ENCODE peak calls at places on chromosomes 6 and 20, in four cellular contexts. X is CD8-positive, alpha-beta T cell; A is transverse colon; Y is H9. V is an unnamed sample.

GRCh38 chr6:3868544-3868943 is 19.4 kb downstream of the FAM50B start:
- DNase-seq in X (no peak), A (no peak), Y (no peak), V (no peak)

GRCh38 chr6:3929281-3929798 is 80.2 kb downstream of the FAM50B start:
- DNase-seq in X (no peak), A (no peak), Y (no peak), V (no peak)

GRCh38 chr6:63690210-63690609 is 54.6 kb downstream of the PHF3 start:
- DNase-seq in X (no peak), A (no peak), Y (no peak), V (no peak)

GRCh38 chr6:134049586-134049985 is 2.8 kb downstream of the SLC2A12 start:
- DNase-seq in X (no peak), A (no peak), Y (no peak), V (no peak)

GRCh38 chr6:157571995-157572394 is 191.0 kb downstream of the ZDHHC14 start:
- DNase-seq in X (no peak), A (no peak), Y (no peak), V (no peak)

GRCh38 chr20:25344634-25345033 is 46.0 kb downstream of the ABHD12 start:
- DNase-seq in X (no peak), A (no peak), Y (no peak), V (no peak)

GRCh38 chr6:135651964-135652755 is 154.6 kb upstream of the AHI1 start:
- DNase-seq in X (no peak), A (no peak), Y (peak), V (no peak)

GRCh38 chr6:106192824-106193223 is 106.7 kb downstream of the PRDM1 start:
- DNase-seq in X (no peak), A (no peak), Y (no peak), V (no peak)

GRCh38 chr6:95572098-95572497 is 5.2 kb upstream of the MANEA start:
- DNase-seq in X (no peak), A (no peak), Y (no peak), V (no peak)

GRCh38 chr20:21096321-21097043 is 9.7 kb downstream of the LINC00237 start:
- DNase-seq in X (no peak), A (no peak), Y (peak), V (no peak)

GRCh38 chr6:146997062-146997461 is 207.2 kb upstream of the STXBP5 start:
- DNase-seq in X (no peak), A (no peak), Y (no peak), V (no peak)

GRCh38 chr20:60138263-60139127 is 180.3 kb downstream of the CDH26 start:
- DNase-seq in X (no peak), A (peak), Y (no peak), V (peak)

GRCh38 chr6:21486115-21486514 is 107.4 kb upstream of the SOX4 start:
- DNase-seq in X (no peak), A (no peak), Y (no peak), V (no peak)

GRCh38 chr20:51411867-51412266 is 130.7 kb downstream of the NFATC2 start:
- DNase-seq in X (no peak), A (no peak), Y (no peak), V (no peak)

GRCh38 chr20:51410586-51411325 is 131.8 kb downstream of the NFATC2 start:
- DNase-seq in X (no peak), A (no peak), Y (no peak), V (no peak)

GRCh38 chr20:51413753-51414323 is 128.7 kb downstream of the NFATC2 start:
- DNase-seq in X (no peak), A (no peak), Y (no peak), V (no peak)

GRCh38 chr20:51412333-51412761 is 130.2 kb downstream of the NFATC2 start:
- DNase-seq in X (no peak), A (no peak), Y (no peak), V (peak)

GRCh38 chr20:51412991-51413471 is 129.5 kb downstream of the NFATC2 start:
- DNase-seq in X (no peak), A (no peak), Y (no peak), V (peak)
- H3K27ac ChIP-seq in X (no peak), A (peak), Y (no peak), V (peak)

GRCh38 chr20:37756234-37756633 is 62.4 kb downstream of the CTNNBL1 start:
- DNase-seq in X (no peak), A (no peak), Y (no peak), V (no peak)
- H3K27ac ChIP-seq in X (no peak), A (no peak), Y (no peak), V (no peak)

GRCh38 chr6:14951704-14952103 is 294.2 kb upstream of the JARID2 start:
- DNase-seq in X (no peak), A (no peak), Y (no peak), V (no peak)

GRCh38 chr6:14950970-14951276 is 294.9 kb upstream of the JARID2 start:
- DNase-seq in X (no peak), A (no peak), Y (no peak), V (no peak)

GRCh38 chr6:14950103-14950969 is 295.5 kb upstream of the JARID2 start:
- DNase-seq in X (no peak), A (no peak), Y (no peak), V (no peak)

GRCh38 chr6:14957355-14958059 is 288.4 kb upstream of the JARID2 start:
- DNase-seq in X (no peak), A (no peak), Y (no peak), V (no peak)

DNA sequence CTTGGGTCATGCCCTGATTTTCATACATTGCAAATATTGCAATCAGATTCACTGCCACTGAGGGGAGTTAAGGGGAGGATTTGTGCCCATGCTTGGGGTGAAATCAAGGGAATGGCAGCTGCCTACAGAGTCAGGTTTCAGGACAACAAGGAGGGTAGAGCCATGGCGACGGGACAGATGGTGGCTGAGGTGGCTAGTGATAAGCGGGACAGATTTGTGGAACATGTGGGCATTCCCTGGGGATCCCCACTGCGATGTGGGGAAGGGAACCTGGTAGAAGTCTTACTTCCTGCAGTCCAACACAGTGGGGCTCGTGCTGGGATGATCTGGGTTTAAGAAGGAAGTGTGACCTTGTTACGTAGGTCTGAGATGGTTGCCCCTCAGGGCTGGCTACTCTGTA is 292.1 kb upstream of the JARID2 start:
- DNase-seq in X (no peak), A (no peak), Y (no peak), V (no peak)
- H3K27ac ChIP-seq in X (no peak), A (no peak), Y (no peak), V (no peak)

DNA sequence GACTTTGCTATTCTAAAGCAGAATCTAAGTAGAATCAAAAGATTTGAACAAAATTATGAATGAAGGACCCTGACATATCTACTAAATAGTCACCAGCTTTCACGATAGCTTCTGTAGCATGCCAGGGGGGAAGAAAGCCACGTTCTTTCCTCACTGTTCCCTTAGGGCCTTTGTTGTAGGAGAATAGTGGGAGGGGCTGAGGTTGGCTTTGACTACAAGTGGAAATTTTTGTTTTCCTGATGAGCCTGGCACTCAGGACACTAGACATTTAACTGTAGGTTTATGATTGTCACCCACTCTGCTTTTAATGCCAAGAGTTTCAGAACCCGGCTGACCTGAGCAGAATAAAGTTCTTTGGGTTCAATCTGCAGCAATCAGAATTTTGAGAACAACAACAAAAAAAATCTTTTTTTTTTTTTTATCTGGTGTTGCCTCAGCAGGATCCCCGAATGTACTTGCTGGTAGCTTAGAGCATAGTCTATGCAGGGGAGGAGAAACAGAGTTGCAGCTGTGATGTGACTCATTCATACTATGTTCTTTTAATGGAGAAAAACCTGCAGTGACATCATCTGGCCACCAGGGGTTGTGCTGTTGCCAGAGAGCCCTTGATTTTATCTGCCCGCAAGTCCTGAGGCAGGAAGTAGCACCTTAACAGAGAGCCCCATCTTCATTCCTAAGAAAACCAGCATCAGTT is 38.5 kb downstream of the TPD52L1 start:
- DNase-seq in X (no peak), A (peak), Y (peak), V (peak)
- H3K27ac ChIP-seq in X (no peak), A (no peak), Y (no peak), V (peak)

DNA sequence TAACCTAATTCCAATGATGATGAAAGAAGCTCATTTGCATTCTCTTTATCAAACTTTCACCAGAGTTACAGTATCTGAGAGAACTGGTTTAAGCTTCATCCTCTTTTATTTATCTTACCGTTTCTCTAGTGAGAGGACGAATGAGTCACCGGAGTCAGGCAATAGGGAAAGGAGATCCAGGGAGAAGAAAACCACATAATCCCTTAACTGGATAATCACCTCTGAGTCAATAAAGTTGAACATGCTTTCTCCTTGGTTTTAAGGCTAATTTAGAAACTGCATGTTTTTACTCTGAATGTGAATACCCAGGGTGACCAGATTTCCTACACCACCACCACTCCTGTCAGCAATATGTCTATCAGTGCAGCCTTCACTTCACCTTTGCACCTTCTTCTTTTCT is 313.7 kb upstream of the TBX18 start:
- DNase-seq in X (no peak), A (no peak), Y (no peak), V (no peak)
- H3K27ac ChIP-seq in X (no peak), A (no peak), Y (no peak), V (no peak)

V was measured in thyroid gland.